ENCODE peak calls at places on chromosome 5, in five cellular contexts. U is stimulated activated CD4-positive, alpha-beta T cell treated with anti-CD3 and anti-CD28 coated beads, Interleukin-2, amount 100 ng/mL, for 4 hours; C is uterus; T is NCI-H1417 treated with DMSO at 0.1 percent for 48 hours; J is sciatic nerve. I is an unnamed sample.

GRCh38 chr5:134174841-134175839 is 1.6 kb downstream of the SKP1 start:
- DNase-seq in U (no peak), C (no peak), T (no peak), J (no peak), I (no peak)

GRCh38 chr5:19240150-19240549 is 747.9 kb downstream of the CDH18 start:
- DNase-seq in U (no peak), C (no peak), T (no peak), J (no peak), I (no peak)

GRCh38 chr5:160744253-160745112 is 107.5 kb downstream of the ATP10B start:
- DNase-seq in U (no peak), C (no peak), T (no peak), J (no peak), I (no peak)

GRCh38 chr5:78533356-78533755 is 115.2 kb downstream of the LHFPL2 start:
- DNase-seq in U (no peak), C (no peak), T (no peak), J (no peak), I (no peak)

GRCh38 chr5:176184608-176185132 is 53.6 kb upstream of the SIMC1 start:
- DNase-seq in U (no peak), C (no peak), T (no peak), J (no peak), I (no peak)

GRCh38 chr5:142758062-142758802 is 11.9 kb upstream of the ARHGAP26 start:
- DNase-seq in U (no peak), C (no peak), T (no peak), J (no peak), I (no peak)

GRCh38 chr5:127969651-127970050 is 113.9 kb upstream of the SLC12A2 start:
- DNase-seq in U (no peak), C (no peak), T (no peak), J (no peak), I (no peak)

GRCh38 chr5:31864015-31864414 is 225.1 kb downstream of the PDZD2 start:
- DNase-seq in U (no peak), C (no peak), T (no peak), J (no peak), I (no peak)

GRCh38 chr5:71697967-71698366 is 21.1 kb upstream of the CARTPT start:
- DNase-seq in U (no peak), C (no peak), T (no peak), J (no peak), I (no peak)

GRCh38 chr5:116404792-116405191 is 169.8 kb downstream of the SEMA6A start:
- DNase-seq in U (no peak), C (no peak), T (no peak), J (no peak), I (no peak)

GRCh38 chr5:84378420-84378819 is 6.3 kb downstream of the EDIL3 start:
- DNase-seq in U (no peak), C (no peak), T (no peak), J (no peak), I (no peak)

GRCh38 chr5:126594077-126594476 is 942 bp downstream of the ALDH7A1 start:
- DNase-seq in U (no peak), C (no peak), T (no peak), J (no peak), I (no peak)

GRCh38 chr5:83512051-83512745 is 40.7 kb downstream of the VCAN start:
- DNase-seq in U (no peak), C (no peak), T (no peak), J (no peak), I (no peak)

GRCh38 chr5:119078870-119079269 is 8.0 kb downstream of the DMXL1 start:
- DNase-seq in U (no peak), C (no peak), T (no peak), J (no peak), I (no peak)